ENCODE peak calls at places on chromosomes 3 and 15, in five cellular contexts. X is glutamatergic neuron, T is GM06990, K is neural progenitor cell, Q is B cell. D is an unnamed sample.

GRCh38 chr3:71414189-71414924 is 169.2 kb downstream of the FOXP1 start:
- DNase-seq in X (no peak), T (no peak), K (no peak), Q (no peak), D (no peak)

GRCh38 chr3:15309662-15310335 is 22.6 kb downstream of the SH3BP5 start:
- DNase-seq in X (no peak), T (no peak), K (no peak), Q (no peak), D (no peak)

GRCh38 chr15:79973445-79974180 is 2.6 kb upstream of the BCL2A1 start:
- DNase-seq in X (no peak), T (no peak), K (no peak), Q (no peak), D (no peak)

GRCh38 chr3:80334534-80334933 is 566.7 kb upstream of the ROBO1 start:
- DNase-seq in X (no peak), T (no peak), K (no peak), Q (no peak), D (no peak)

GRCh38 chr3:169774186-169774585 is 990 bp downstream of the MYNN start:
- DNase-seq in X (no peak), T (no peak), K (peak), Q (no peak), D (no peak)

GRCh38 chr15:73800662-73801345 is 47.7 kb upstream of the INSYN1 start:
- DNase-seq in X (no peak), T (no peak), K (no peak), Q (no peak), D (no peak)

GRCh38 chr3:113166719-113167492 is 44.5 kb upstream of the BOC start:
- DNase-seq in X (no peak), T (no peak), K (peak), Q (no peak), D (peak)

GRCh38 chr3:59189561-59190338 is 139.9 kb upstream of the CFAP20DC start:
- DNase-seq in X (no peak), T (no peak), K (no peak), Q (no peak), D (no peak)

GRCh38 chr15:36161781-36162212 is 417.6 kb upstream of the CDIN1 start:
- DNase-seq in X (no peak), T (no peak), K (peak), Q (no peak), D (no peak)

GRCh38 chr3:164332856-164333802 is 745.2 kb downstream of the SI start:
- DNase-seq in X (no peak), T (no peak), K (peak), Q (no peak), D (no peak)

GRCh38 chr15:83064859-83065258 is 2.2 kb downstream of the BTBD1 start:
- DNase-seq in X (no peak), T (no peak), K (no peak), Q (no peak), D (no peak)

GRCh38 chr3:66196633-66197032 is 24.2 kb upstream of the SLC25A26 start:
- DNase-seq in X (no peak), T (no peak), K (no peak), Q (no peak), D (no peak)

GRCh38 chr3:72010044-72010443 is 225.1 kb upstream of the PROK2 start:
- DNase-seq in X (no peak), T (peak), K (no peak), Q (no peak), D (no peak)

GRCh38 chr3:108420926-108421325 is 89.5 kb downstream of the MYH15 start:
- DNase-seq in X (no peak), T (no peak), K (no peak), Q (no peak), D (no peak)

GRCh38 chr15:76196286-76196948 is 114.9 kb downstream of the ETFA start:
- DNase-seq in X (no peak), T (peak), K (no peak), Q (peak), D (no peak)

GRCh38 chr15:34782901-34783300 is 12.4 kb downstream of the ACTC1 start:
- DNase-seq in X (no peak), T (no peak), K (no peak), Q (no peak), D (no peak)

GRCh38 chr3:190127207-190127606 is 6.5 kb upstream of the P3H2 start:
- DNase-seq in X (no peak), T (no peak), K (no peak), Q (no peak), D (no peak)

GRCh38 chr3:149647285-149647684 is 10.5 kb downstream of the WWTR1 start:
- DNase-seq in X (no peak), T (no peak), K (no peak), Q (no peak), D (no peak)

GRCh38 chr15:71011503-71012155 is 103.6 kb upstream of the THSD4 start:
- DNase-seq in X (no peak), T (no peak), K (peak), Q (no peak), D (no peak)

GRCh38 chr3:61168286-61168685 is 83.0 kb downstream of the FHIT start:
- DNase-seq in X (no peak), T (no peak), K (no peak), Q (no peak), D (no peak)

GRCh38 chr15:37076543-37076942 is 23.8 kb downstream of the MEIS2 start:
- DNase-seq in X (no peak), T (no peak), K (no peak), Q (no peak), D (no peak)

GRCh38 chr3:146020969-146021368 is 140.0 kb downstream of the PLOD2 start:
- DNase-seq in X (no peak), T (no peak), K (peak), Q (no peak), D (no peak)

GRCh38 chr3:123997543-123997942 is 5.6 kb upstream of the ROPN1 start:
- DNase-seq in X (no peak), T (no peak), K (no peak), Q (no peak), D (no peak)

GRCh38 chr15:100125627-100126231 is 216.0 kb downstream of the ADAMTS17 start:
- DNase-seq in X (no peak), T (no peak), K (no peak), Q (no peak), D (no peak)

GRCh38 chr3:162295323-162295983 is 798.8 kb downstream of the OTOL1 start:
- DNase-seq in X (no peak), T (no peak), K (no peak), Q (no peak), D (no peak)

GRCh38 chr3:128806588-128806987 is 72.8 kb upstream of the ACAD9 start:
- DNase-seq in X (no peak), T (no peak), K (no peak), Q (no peak), D (no peak)

GRCh38 chr3:212432-212831 is 15.9 kb downstream of the CHL1 start:
- DNase-seq in X (no peak), T (no peak), K (no peak), Q (peak), D (no peak)

GRCh38 chr15:77654975-77655374 is 22.3 kb upstream of the LINGO1 start:
- DNase-seq in X (peak), T (no peak), K (peak), Q (no peak), D (no peak)

GRCh38 chr15:27070816-27071215 is 99.8 kb downstream of the GABRG3 start:
- DNase-seq in X (no peak), T (no peak), K (no peak), Q (no peak), D (no peak)

GRCh38 chr3:126245811-126246727 is 65.7 kb upstream of the ALDH1L1 start:
- DNase-seq in X (peak), T (no peak), K (peak), Q (no peak), D (no peak)

GRCh38 chr15:79916424-79916823 is 19.6 kb upstream of the MTHFS start:
- DNase-seq in X (no peak), T (no peak), K (no peak), Q (no peak), D (no peak)

GRCh38 chr3:152195206-152195605 is 73.5 kb upstream of the MBNL1 start:
- DNase-seq in X (no peak), T (no peak), K (no peak), Q (no peak), D (no peak)

GRCh38 chr3:14246414-14246813 is 67.8 kb downstream of the LSM3 start:
- DNase-seq in X (no peak), T (no peak), K (no peak), Q (no peak), D (no peak)

GRCh38 chr3:179181021-179181472 is 32.9 kb downstream of the PIK3CA start:
- DNase-seq in X (no peak), T (peak), K (no peak), Q (no peak), D (no peak)

GRCh38 chr3:50173685-50174516 is 17.5 kb upstream of the GNAT1 start:
- DNase-seq in X (no peak), T (no peak), K (no peak), Q (no peak), D (no peak)

GRCh38 chr3:37862712-37863551 is 1.3 kb downstream of the CTDSPL start:
- DNase-seq in X (no peak), T (no peak), K (peak), Q (no peak), D (no peak)

GRCh38 chr3:30612422-30613134 is 6.2 kb downstream of the TGFBR2 start:
- DNase-seq in X (no peak), T (no peak), K (no peak), Q (no peak), D (no peak)

DNA sequence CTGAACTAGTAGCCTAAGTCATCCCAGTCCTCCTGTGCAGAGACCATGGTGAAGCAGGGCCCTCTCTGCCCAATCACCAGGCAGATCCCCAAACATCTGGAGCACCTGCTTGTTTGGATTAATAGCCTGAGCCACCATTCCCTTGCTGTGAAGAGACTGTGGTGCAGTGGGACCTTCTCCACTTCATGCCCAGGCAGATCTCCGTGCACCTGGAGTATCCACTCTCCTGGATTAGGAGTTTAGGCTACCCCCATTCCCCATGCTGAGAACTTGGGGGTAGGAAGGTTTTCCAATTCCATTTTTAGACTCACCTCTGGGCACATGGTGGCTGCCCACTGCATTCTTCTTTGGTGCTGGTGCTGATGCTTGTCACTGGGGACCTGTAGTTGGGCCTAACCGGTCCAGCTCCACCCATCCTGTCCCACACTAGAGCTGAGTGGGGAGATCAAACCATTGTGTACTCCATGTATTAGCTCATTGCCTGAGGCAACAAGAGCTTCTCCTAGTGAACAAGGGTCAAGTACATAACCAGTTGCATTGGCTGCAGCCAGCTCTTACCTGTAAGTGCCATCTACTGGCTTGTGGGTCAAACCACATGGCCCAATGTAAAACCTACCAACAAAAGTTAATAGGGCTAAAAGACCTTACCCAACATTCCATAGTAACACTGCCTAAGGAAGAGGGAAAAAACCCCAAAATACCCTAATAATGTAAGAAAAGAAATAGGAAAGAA is 382.5 kb upstream of the CBLB start:
- DNase-seq in X (no peak), T (peak), K (no peak), Q (no peak), D (no peak)
- TF ChIP-seq CTCF in X (no peak), T (peak), K (no peak), Q (no peak), D (no peak)

DNA sequence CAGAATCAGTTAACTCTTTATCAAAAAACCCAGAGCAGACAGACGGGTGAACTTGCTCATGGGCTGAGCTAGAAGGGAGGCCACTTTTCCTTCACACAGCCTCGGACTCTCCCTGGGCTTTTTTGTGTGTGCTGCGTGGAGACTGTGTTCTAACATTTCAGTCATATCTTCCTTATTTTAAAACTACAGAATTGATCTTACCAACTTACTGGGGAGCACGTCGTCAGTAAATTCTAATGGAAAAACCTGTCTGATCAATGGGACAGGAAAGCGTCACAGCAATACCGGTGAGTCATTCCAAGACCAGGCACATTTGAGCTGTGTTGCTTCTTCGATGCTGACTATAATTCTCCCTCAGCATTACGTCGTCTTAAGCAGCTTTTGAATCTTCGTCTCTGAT is 145.1 kb downstream of the LPP start:
- DNase-seq in X (no peak), T (no peak), K (no peak), Q (no peak), D (no peak)
- TF ChIP-seq CTCF in X (no peak), T (no peak), K (no peak), Q (no peak), D (no peak)

GRCh38 chr15:95284933-95285401 is 1045.5 kb upstream of the NR2F2 start:
- DNase-seq in X (no peak), T (peak), K (peak), Q (no peak), D (no peak)
- TF ChIP-seq CTCF in X (no peak), T (no peak), K (peak), Q (no peak), D (peak)

GRCh38 chr3:52109556-52110380 is 44.5 kb downstream of the POC1A start:
- DNase-seq in X (no peak), T (no peak), K (no peak), Q (no peak), D (no peak)

GRCh38 chr3:52110502-52110901 is 43.7 kb downstream of the POC1A start:
- DNase-seq in X (no peak), T (no peak), K (no peak), Q (no peak), D (no peak)

GRCh38 chr3:52112056-52112455 is 42.2 kb downstream of the POC1A start:
- DNase-seq in X (no peak), T (no peak), K (no peak), Q (no peak), D (no peak)

GRCh38 chr3:52106951-52107611 is 47.1 kb downstream of the POC1A start:
- DNase-seq in X (no peak), T (no peak), K (no peak), Q (no peak), D (no peak)

GRCh38 chr3:52108302-52109232 is 45.7 kb downstream of the POC1A start:
- DNase-seq in X (no peak), T (no peak), K (no peak), Q (no peak), D (no peak)
- TF ChIP-seq CTCF in X (no peak), T (no peak), K (no peak), Q (no peak), D (no peak)

GRCh38 chr3:133487920-133488540 is 85.5 kb upstream of the CDV3 start:
- DNase-seq in X (no peak), T (no peak), K (peak), Q (peak), D (no peak)
- TF ChIP-seq CTCF in X (peak), T (peak), K (peak), Q (peak), D (peak)